ENCODE peak calls at places on chromosomes 6 and 20, in six cellular contexts. H is A549, L is psoas muscle, V is MM.1S, M is thoracic aorta, U is PC-9. C is an unnamed sample. For H3K4me1, the result is how much of the 10 kb centered on the place peaks cover.

GRCh38 chr6:170026272-170027110 is 264.4 kb downstream of the DLL1 start:
- DNase-seq in H (no peak), L (no peak), V (no peak), M (no peak), U (peak), C (peak)

GRCh38 chr20:45592574-45593189 is 13.6 kb upstream of the WFDC8 start:
- DNase-seq in H (peak), L (no peak), V (peak), M (no peak), U (peak), C (no peak)

GRCh38 chr6:19538086-19538485 is 299.1 kb upstream of the ID4 start:
- DNase-seq in H (no peak), L (no peak), V (peak), M (no peak), U (peak), C (peak)

GRCh38 chr6:13273931-13274706 is 54.2 kb downstream of the TBC1D7 start:
- DNase-seq in H (no peak), L (no peak), V (peak), M (no peak), U (no peak), C (no peak)

GRCh38 chr20:17969884-17970409 is 1.1 kb downstream of the MGME1 start:
- DNase-seq in H (no peak), L (peak), V (peak), M (no peak), U (no peak), C (peak)

GRCh38 chr6:9761220-9761619 is 653.7 kb downstream of the TFAP2A start:
- DNase-seq in H (no peak), L (no peak), V (no peak), M (no peak), U (no peak), C (no peak)

GRCh38 chr20:41837669-41838224 is 219.6 kb upstream of the CHD6 start:
- DNase-seq in H (no peak), L (no peak), V (no peak), M (no peak), U (no peak), C (no peak)

GRCh38 chr6:134667106-134667505 is 282.8 kb downstream of the ALDH8A1 start:
- DNase-seq in H (no peak), L (no peak), V (no peak), M (no peak), U (no peak), C (no peak)

GRCh38 chr6:163398104-163398503 is 16.4 kb upstream of the QKI start:
- DNase-seq in H (no peak), L (no peak), V (no peak), M (no peak), U (no peak), C (no peak)

GRCh38 chr6:89368107-89368506 is 15.6 kb upstream of the UBE2J1 start:
- DNase-seq in H (peak), L (peak), V (peak), M (no peak), U (peak), C (peak)

GRCh38 chr20:44210422-44211176 is at the start of gene OSER1:
- DNase-seq in H (peak), L (peak), V (peak), M (peak), U (peak), C (peak)

GRCh38 chr20:62357681-62358080 is 9.4 kb downstream of the LAMA5 start:
- DNase-seq in H (no peak), L (peak), V (no peak), M (no peak), U (no peak), C (no peak)

GRCh38 chr6:15066433-15067337 is 179.2 kb upstream of the JARID2 start:
- DNase-seq in H (peak), L (peak), V (no peak), M (peak), U (no peak), C (no peak)

GRCh38 chr20:4813076-4813838 is 91.5 kb downstream of the PRND start:
- DNase-seq in H (no peak), L (no peak), V (no peak), M (no peak), U (no peak), C (no peak)

GRCh38 chr6:132931937-132932336 is 117.6 kb downstream of the RPS12 start:
- DNase-seq in H (no peak), L (no peak), V (no peak), M (no peak), U (peak), C (no peak)

GRCh38 chr6:108714774-108715414 is 133.3 kb upstream of the ARMC2 start:
- DNase-seq in H (no peak), L (no peak), V (no peak), M (no peak), U (no peak), C (no peak)

GRCh38 chr20:60212695-60213094 is 254.5 kb downstream of the CDH26 start:
- DNase-seq in H (no peak), L (no peak), V (no peak), M (no peak), U (no peak), C (no peak)

GRCh38 chr6:106257195-106257594 is 68.4 kb downstream of the ATG5 start:
- DNase-seq in H (no peak), L (no peak), V (no peak), M (no peak), U (no peak), C (no peak)

GRCh38 chr20:2865630-2866029 is 7.7 kb upstream of the PTPRA start:
- DNase-seq in H (no peak), L (no peak), V (no peak), M (no peak), U (no peak), C (no peak)

GRCh38 chr6:2441881-2442475 is 196.6 kb upstream of the GMDS start:
- DNase-seq in H (no peak), L (no peak), V (no peak), M (no peak), U (peak), C (no peak)

GRCh38 chr6:56690519-56691200 is 48.0 kb upstream of the DST start:
- DNase-seq in H (no peak), L (no peak), V (no peak), M (no peak), U (no peak), C (no peak)

GRCh38 chr6:132020138-132020551 is 69.0 kb upstream of the CCN2 start:
- DNase-seq in H (no peak), L (peak), V (no peak), M (peak), U (no peak), C (no peak)

GRCh38 chr20:59693587-59693986 is 89.2 kb downstream of the PHACTR3 start:
- DNase-seq in H (no peak), L (no peak), V (no peak), M (no peak), U (no peak), C (no peak)

GRCh38 chr6:147117009-147117408 is 87.2 kb upstream of the STXBP5 start:
- DNase-seq in H (no peak), L (no peak), V (no peak), M (no peak), U (no peak), C (no peak)

GRCh38 chr6:166775923-166776220 is 148.8 kb upstream of the RPS6KA2 start:
- DNase-seq in H (no peak), L (no peak), V (no peak), M (no peak), U (no peak), C (no peak)

GRCh38 chr6:155050311-155050710 is 55.2 kb downstream of the TIAM2 start:
- DNase-seq in H (no peak), L (no peak), V (no peak), M (no peak), U (no peak), C (no peak)

GRCh38 chr6:170188571-170189001 is 102.3 kb downstream of the DLL1 start:
- DNase-seq in H (no peak), L (no peak), V (no peak), M (no peak), U (no peak), C (no peak)

GRCh38 chr20:21184810-21185209 is 58.9 kb downstream of the KIZ start:
- DNase-seq in H (peak), L (no peak), V (no peak), M (no peak), U (no peak), C (no peak)

GRCh38 chr20:14234666-14235295 is 102.6 kb downstream of the FLRT3 start:
- DNase-seq in H (peak), L (no peak), V (no peak), M (no peak), U (no peak), C (no peak)

GRCh38 chr20:35060168-35060567 is 32.4 kb downstream of the TRPC4AP start:
- DNase-seq in H (no peak), L (no peak), V (no peak), M (no peak), U (no peak), C (no peak)

GRCh38 chr6:41728073-41728936 is 7.1 kb downstream of the TFEB start:
- DNase-seq in H (no peak), L (no peak), V (no peak), M (no peak), U (no peak), C (no peak)

GRCh38 chr6:106885659-106886058 is 88.9 kb downstream of the CD24 start:
- DNase-seq in H (no peak), L (no peak), V (no peak), M (no peak), U (no peak), C (no peak)

GRCh38 chr6:133594551-133594950 is 294.4 kb upstream of the TCF21 start:
- DNase-seq in H (peak), L (no peak), V (no peak), M (no peak), U (no peak), C (no peak)

GRCh38 chr6:31558631-31559500 is 11.5 kb downstream of the NFKBIL1 start:
- DNase-seq in H (no peak), L (peak), V (no peak), M (no peak), U (no peak), C (no peak)

GRCh38 chr6:35370124-35370741 is 27.9 kb downstream of the PPARD start:
- DNase-seq in H (peak), L (peak), V (peak), M (peak), U (peak), C (no peak)

GRCh38 chr6:139161817-139162284 is 27.0 kb downstream of the HECA start:
- DNase-seq in H (no peak), L (no peak), V (peak), M (no peak), U (no peak), C (no peak)

DNA sequence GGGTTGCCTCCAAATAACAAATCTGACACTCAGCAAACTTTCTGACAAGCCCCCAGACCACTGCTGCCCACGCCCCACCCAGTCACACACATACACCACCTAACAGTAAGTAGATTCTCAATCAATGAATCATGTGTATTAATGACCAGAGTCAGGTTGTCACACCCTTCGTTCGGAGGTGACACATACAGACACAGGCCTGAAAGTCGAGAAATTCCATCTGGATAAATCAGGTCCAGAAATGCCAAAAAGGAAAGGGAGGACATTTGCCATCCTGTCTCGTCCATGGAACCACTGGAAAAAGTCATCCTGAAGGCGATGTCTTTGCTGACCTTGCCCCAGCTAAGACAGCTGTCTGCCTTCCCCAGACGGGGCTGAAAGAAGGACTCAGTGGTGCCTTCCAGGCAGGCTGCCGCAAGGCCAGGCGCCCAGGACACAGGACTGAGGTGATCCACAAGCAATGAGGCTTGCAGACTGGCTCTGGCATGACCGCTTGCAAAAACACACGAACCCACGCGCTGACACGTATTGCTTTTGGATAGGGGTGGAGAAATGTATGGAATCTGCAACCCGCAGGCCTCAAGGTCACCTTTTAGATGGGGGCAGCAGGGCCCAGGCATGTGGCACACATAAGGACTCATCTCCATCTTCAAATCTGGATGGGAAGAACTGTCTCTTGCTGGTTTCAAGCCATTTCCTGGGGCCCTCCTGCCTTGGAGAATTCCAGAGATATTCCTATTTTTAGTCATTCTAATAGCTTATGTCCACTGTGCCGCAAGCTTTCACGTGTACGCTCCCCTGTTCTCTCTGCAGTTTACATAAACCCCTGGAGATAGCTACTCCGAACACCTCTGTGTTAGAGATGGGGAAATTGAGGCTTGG is 9.0 kb downstream of the NFATC2 start:
- DNase-seq in H (peak), L (no peak), V (no peak), M (no peak), U (peak), C (no peak)
- H3K4me1 ChIP-seq in H (under half), L (under half), V (under half), M (under half), U (under half), C (under half)

GRCh38 chr20:57467742-57468141 is 57.2 kb downstream of the CTCFL start:
- DNase-seq in H (no peak), L (peak), V (no peak), M (no peak), U (no peak), C (no peak)
- H3K4me1 ChIP-seq in H (under half), L (under half), V (under half), M (under half), U (under half), C (under half)

DNA sequence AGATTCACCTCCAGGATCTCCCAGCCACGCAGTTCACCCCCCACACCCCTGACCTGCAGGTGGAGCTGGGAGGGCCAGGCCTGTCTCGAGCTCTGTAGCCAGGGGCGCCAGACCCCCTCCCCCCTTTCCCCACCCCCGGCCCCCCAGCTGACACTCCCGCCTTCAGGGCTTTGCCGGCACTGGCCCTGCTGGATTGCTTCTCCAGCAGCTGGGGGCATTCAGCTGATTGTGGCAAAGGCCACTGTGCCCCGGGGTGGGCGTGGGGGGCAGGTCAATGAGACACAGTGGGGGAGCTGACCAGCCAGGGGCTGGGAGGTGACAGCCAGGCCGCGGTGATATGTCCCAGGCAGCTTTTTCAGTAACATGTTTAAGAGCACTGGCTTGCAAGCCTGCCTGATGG is 22.2 kb downstream of the ZBP1 start:
- DNase-seq in H (no peak), L (no peak), V (no peak), M (no peak), U (no peak), C (no peak)
- H3K4me1 ChIP-seq in H (under half), L (under half), V (under half), M (under half), U (under half), C (under half)

GRCh38 chr6:109767961-109768360 is 76.9 kb downstream of the FIG4 start:
- DNase-seq in H (no peak), L (no peak), V (no peak), M (no peak), U (no peak), C (no peak)

GRCh38 chr6:109769213-109769612 is 78.1 kb downstream of the FIG4 start:
- DNase-seq in H (no peak), L (no peak), V (no peak), M (no peak), U (no peak), C (no peak)

GRCh38 chr6:109770779-109771178 is 79.7 kb downstream of the FIG4 start:
- DNase-seq in H (no peak), L (no peak), V (no peak), M (no peak), U (no peak), C (no peak)

GRCh38 chr6:109768485-109768884 is 77.4 kb downstream of the FIG4 start:
- DNase-seq in H (no peak), L (no peak), V (no peak), M (no peak), U (no peak), C (no peak)

DNA sequence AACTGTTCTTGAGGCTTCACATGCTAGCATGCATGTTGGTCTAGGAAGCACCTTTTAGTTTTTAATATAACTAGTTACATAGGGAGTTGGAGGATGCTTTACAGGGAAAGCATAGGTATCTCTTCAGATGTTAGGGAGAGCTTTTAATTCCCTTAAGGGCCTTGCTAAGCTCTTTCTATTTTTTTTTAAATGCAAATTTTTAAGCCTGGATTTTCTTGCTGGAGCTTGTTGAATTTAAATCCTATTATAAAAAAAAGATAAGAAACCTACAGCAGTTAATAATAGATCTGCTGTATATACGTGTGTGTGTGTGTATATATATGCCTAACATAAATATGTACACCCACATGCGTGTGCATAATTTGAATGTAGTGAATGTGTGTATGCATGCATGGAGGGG is 79.0 kb downstream of the FIG4 start:
- DNase-seq in H (no peak), L (no peak), V (no peak), M (no peak), U (no peak), C (no peak)
- H3K4me1 ChIP-seq in H (under half), L (under half), V (under half), M (under half), U (under half), C (under half)

GRCh38 chr20:399182-399707 is 8.9 kb upstream of the RBCK1 start:
- DNase-seq in H (no peak), L (no peak), V (no peak), M (no peak), U (no peak), C (no peak)

GRCh38 chr20:397432-398237 is 10.5 kb upstream of the RBCK1 start:
- DNase-seq in H (no peak), L (no peak), V (no peak), M (no peak), U (no peak), C (no peak)

GRCh38 chr20:396619-397431 is 11.3 kb upstream of the RBCK1 start:
- DNase-seq in H (no peak), L (no peak), V (no peak), M (no peak), U (no peak), C (no peak)

GRCh38 chr20:400121-400450 is 8.0 kb upstream of the RBCK1 start:
- DNase-seq in H (no peak), L (no peak), V (no peak), M (no peak), U (no peak), C (no peak)

DNA sequence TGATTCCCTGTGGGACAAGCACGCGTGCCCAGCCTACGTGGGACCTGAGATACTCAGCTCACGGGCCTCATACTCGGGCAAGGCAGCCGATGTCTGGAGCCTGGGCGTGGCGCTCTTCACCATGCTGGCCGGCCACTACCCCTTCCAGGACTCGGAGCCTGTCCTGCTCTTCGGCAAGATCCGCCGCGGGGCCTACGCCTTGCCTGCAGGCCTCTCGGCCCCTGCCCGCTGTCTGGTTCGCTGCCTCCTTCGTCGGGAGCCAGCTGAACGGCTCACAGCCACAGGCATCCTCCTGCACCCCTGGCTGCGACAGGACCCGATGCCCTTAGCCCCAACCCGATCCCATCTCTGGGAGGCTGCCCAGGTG is 11.9 kb upstream of the RBCK1 start:
- DNase-seq in H (no peak), L (no peak), V (no peak), M (no peak), U (no peak), C (no peak)
- H3K4me1 ChIP-seq in H (under half), L (under half), V (under half), M (under half), U (under half), C (under half)

GRCh38 chr6:34305982-34306702 is 57.3 kb upstream of the SMIM29 start:
- DNase-seq in H (no peak), L (no peak), V (no peak), M (no peak), U (no peak), C (no peak)

GRCh38 chr6:34304164-34304563 is 55.4 kb upstream of the SMIM29 start:
- DNase-seq in H (no peak), L (no peak), V (no peak), M (no peak), U (no peak), C (no peak)

GRCh38 chr6:34302929-34303328 is 54.1 kb upstream of the SMIM29 start:
- DNase-seq in H (no peak), L (no peak), V (no peak), M (no peak), U (no peak), C (no peak)

GRCh38 chr6:34308483-34308882 is 59.7 kb upstream of the SMIM29 start:
- DNase-seq in H (no peak), L (no peak), V (no peak), M (no peak), U (no peak), C (no peak)

DNA sequence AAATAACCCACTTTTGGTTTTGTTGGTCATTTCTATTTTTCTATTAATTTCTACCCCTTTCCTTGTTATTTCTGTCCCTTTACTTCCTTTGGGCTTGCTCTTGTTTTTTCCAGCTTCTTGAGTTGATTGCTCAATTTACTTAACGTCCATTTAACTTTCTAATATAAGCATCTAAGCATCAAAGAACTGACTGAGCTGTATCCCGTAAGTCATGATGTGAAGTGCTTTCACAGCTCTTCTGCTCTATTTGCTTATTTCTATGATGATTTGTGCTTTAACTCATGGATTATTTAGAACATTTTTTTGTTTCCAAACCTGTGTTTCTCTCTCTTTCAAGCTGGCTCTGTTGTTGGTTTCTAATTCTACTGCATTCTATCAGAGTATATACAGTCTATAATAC is 56.7 kb upstream of the SMIM29 start:
- DNase-seq in H (no peak), L (no peak), V (no peak), M (no peak), U (no peak), C (no peak)
- H3K4me1 ChIP-seq in H (under half), L (half or more), V (under half), M (half or more), U (under half), C (under half)